ENCODE peak calls at places on chromosomes 13 and 19, in seven cellular contexts. One of them, this sample, is unnamed.

GRCh38 chr13:82747948-82748347 is 1134.3 kb downstream of the SLITRK1 start:
- DNase-seq in M059J: no peak
- DNase-seq in OCI-LY7: no peak
- DNase-seq in hepatocyte: no peak
- DNase-seq in stimulated activated naive B cell treated with anti-CD40 and anti-IgM and Interleukin-4, amounts not matched to agents 10 μg/mL and 1 μg/mL and 100 μg/mL, for 72 hours: no peak
- DNase-seq in NCI-H1105 treated with DMSO at 0.1 percent for 48 hours: no peak
- DNase-seq in stimulated activated CD8-positive, alpha-beta memory T cell treated with anti-CD3 and anti-CD28 coated beads, Interleukin-15, amount 100 ng/mL, for 4 hours: no peak
- DNase-seq in this sample: no peak

GRCh38 chr13:51832471-51833152 is 12.4 kb downstream of the TMEM272 start:
- DNase-seq in stimulated activated CD8-positive, alpha-beta memory T cell treated with anti-CD3 and anti-CD28 coated beads, Interleukin-15, amount 100 ng/mL, for 4 hours: no peak
- DNase-seq in OCI-LY7: peak
- DNase-seq in M059J: peak
- DNase-seq in hepatocyte: no peak
- DNase-seq in stimulated activated naive B cell treated with anti-CD40 and anti-IgM and Interleukin-4, amounts not matched to agents 10 μg/mL and 1 μg/mL and 100 μg/mL, for 72 hours: peak
- DNase-seq in NCI-H1105 treated with DMSO at 0.1 percent for 48 hours: no peak
- DNase-seq in this sample: peak

GRCh38 chr19:57672466-57672865 is 3.7 kb downstream of the ZSCAN4 start:
- DNase-seq in M059J: no peak
- DNase-seq in NCI-H1105 treated with DMSO at 0.1 percent for 48 hours: no peak
- DNase-seq in OCI-LY7: no peak
- DNase-seq in hepatocyte: no peak
- DNase-seq in stimulated activated CD8-positive, alpha-beta memory T cell treated with anti-CD3 and anti-CD28 coated beads, Interleukin-15, amount 100 ng/mL, for 4 hours: no peak
- DNase-seq in stimulated activated naive B cell treated with anti-CD40 and anti-IgM and Interleukin-4, amounts not matched to agents 10 μg/mL and 1 μg/mL and 100 μg/mL, for 72 hours: no peak
- DNase-seq in this sample: no peak

GRCh38 chr13:110815471-110816204 is 99.2 kb downstream of the ANKRD10 start:
- DNase-seq in hepatocyte: no peak
- DNase-seq in OCI-LY7: no peak
- DNase-seq in stimulated activated naive B cell treated with anti-CD40 and anti-IgM and Interleukin-4, amounts not matched to agents 10 μg/mL and 1 μg/mL and 100 μg/mL, for 72 hours: no peak
- DNase-seq in NCI-H1105 treated with DMSO at 0.1 percent for 48 hours: no peak
- DNase-seq in stimulated activated CD8-positive, alpha-beta memory T cell treated with anti-CD3 and anti-CD28 coated beads, Interleukin-15, amount 100 ng/mL, for 4 hours: no peak
- DNase-seq in M059J: peak
- DNase-seq in this sample: peak

GRCh38 chr13:39455534-39456175 is 147.3 kb downstream of the LHFPL6 start:
- DNase-seq in hepatocyte: no peak
- DNase-seq in stimulated activated naive B cell treated with anti-CD40 and anti-IgM and Interleukin-4, amounts not matched to agents 10 μg/mL and 1 μg/mL and 100 μg/mL, for 72 hours: no peak
- DNase-seq in stimulated activated CD8-positive, alpha-beta memory T cell treated with anti-CD3 and anti-CD28 coated beads, Interleukin-15, amount 100 ng/mL, for 4 hours: no peak
- DNase-seq in M059J: no peak
- DNase-seq in NCI-H1105 treated with DMSO at 0.1 percent for 48 hours: no peak
- DNase-seq in OCI-LY7: no peak
- DNase-seq in this sample: no peak

GRCh38 chr19:50377051-50377441 is 789 bp downstream of the NR1H2 start:
- DNase-seq in M059J: no peak
- DNase-seq in hepatocyte: no peak
- DNase-seq in stimulated activated CD8-positive, alpha-beta memory T cell treated with anti-CD3 and anti-CD28 coated beads, Interleukin-15, amount 100 ng/mL, for 4 hours: no peak
- DNase-seq in NCI-H1105 treated with DMSO at 0.1 percent for 48 hours: peak
- DNase-seq in OCI-LY7: peak
- DNase-seq in stimulated activated naive B cell treated with anti-CD40 and anti-IgM and Interleukin-4, amounts not matched to agents 10 μg/mL and 1 μg/mL and 100 μg/mL, for 72 hours: peak
- DNase-seq in this sample: no peak

GRCh38 chr13:44191103-44191502 is 182.5 kb upstream of the SERP2 start:
- DNase-seq in OCI-LY7: no peak
- DNase-seq in stimulated activated CD8-positive, alpha-beta memory T cell treated with anti-CD3 and anti-CD28 coated beads, Interleukin-15, amount 100 ng/mL, for 4 hours: no peak
- DNase-seq in M059J: no peak
- DNase-seq in NCI-H1105 treated with DMSO at 0.1 percent for 48 hours: no peak
- DNase-seq in hepatocyte: no peak
- DNase-seq in stimulated activated naive B cell treated with anti-CD40 and anti-IgM and Interleukin-4, amounts not matched to agents 10 μg/mL and 1 μg/mL and 100 μg/mL, for 72 hours: no peak
- DNase-seq in this sample: no peak

GRCh38 chr19:6414033-6414643 is 10.5 kb downstream of the KHSRP start:
- DNase-seq in M059J: no peak
- DNase-seq in stimulated activated naive B cell treated with anti-CD40 and anti-IgM and Interleukin-4, amounts not matched to agents 10 μg/mL and 1 μg/mL and 100 μg/mL, for 72 hours: no peak
- DNase-seq in OCI-LY7: no peak
- DNase-seq in stimulated activated CD8-positive, alpha-beta memory T cell treated with anti-CD3 and anti-CD28 coated beads, Interleukin-15, amount 100 ng/mL, for 4 hours: no peak
- DNase-seq in NCI-H1105 treated with DMSO at 0.1 percent for 48 hours: no peak
- DNase-seq in hepatocyte: no peak
- DNase-seq in this sample: no peak

GRCh38 chr19:40394816-40395210 is 4.8 kb upstream of the HIPK4 start:
- DNase-seq in stimulated activated CD8-positive, alpha-beta memory T cell treated with anti-CD3 and anti-CD28 coated beads, Interleukin-15, amount 100 ng/mL, for 4 hours: no peak
- DNase-seq in hepatocyte: no peak
- DNase-seq in OCI-LY7: no peak
- DNase-seq in M059J: no peak
- DNase-seq in stimulated activated naive B cell treated with anti-CD40 and anti-IgM and Interleukin-4, amounts not matched to agents 10 μg/mL and 1 μg/mL and 100 μg/mL, for 72 hours: no peak
- DNase-seq in NCI-H1105 treated with DMSO at 0.1 percent for 48 hours: no peak
- DNase-seq in this sample: no peak

GRCh38 chr13:26474286-26474685 is 83.2 kb upstream of the WASF3 start:
- DNase-seq in stimulated activated naive B cell treated with anti-CD40 and anti-IgM and Interleukin-4, amounts not matched to agents 10 μg/mL and 1 μg/mL and 100 μg/mL, for 72 hours: no peak
- DNase-seq in OCI-LY7: no peak
- DNase-seq in stimulated activated CD8-positive, alpha-beta memory T cell treated with anti-CD3 and anti-CD28 coated beads, Interleukin-15, amount 100 ng/mL, for 4 hours: no peak
- DNase-seq in M059J: no peak
- DNase-seq in hepatocyte: no peak
- DNase-seq in NCI-H1105 treated with DMSO at 0.1 percent for 48 hours: no peak
- DNase-seq in this sample: no peak

GRCh38 chr19:5967994-5968430 is 9.9 kb downstream of the RANBP3 start:
- DNase-seq in M059J: peak
- DNase-seq in NCI-H1105 treated with DMSO at 0.1 percent for 48 hours: peak
- DNase-seq in hepatocyte: peak
- DNase-seq in stimulated activated naive B cell treated with anti-CD40 and anti-IgM and Interleukin-4, amounts not matched to agents 10 μg/mL and 1 μg/mL and 100 μg/mL, for 72 hours: peak
- DNase-seq in OCI-LY7: peak
- DNase-seq in stimulated activated CD8-positive, alpha-beta memory T cell treated with anti-CD3 and anti-CD28 coated beads, Interleukin-15, amount 100 ng/mL, for 4 hours: no peak
- DNase-seq in this sample: peak

GRCh38 chr13:27423333-27423732 is 1.1 kb upstream of the GTF3A start:
- DNase-seq in OCI-LY7: no peak
- DNase-seq in stimulated activated naive B cell treated with anti-CD40 and anti-IgM and Interleukin-4, amounts not matched to agents 10 μg/mL and 1 μg/mL and 100 μg/mL, for 72 hours: no peak
- DNase-seq in hepatocyte: no peak
- DNase-seq in NCI-H1105 treated with DMSO at 0.1 percent for 48 hours: no peak
- DNase-seq in stimulated activated CD8-positive, alpha-beta memory T cell treated with anti-CD3 and anti-CD28 coated beads, Interleukin-15, amount 100 ng/mL, for 4 hours: no peak
- DNase-seq in M059J: no peak
- DNase-seq in this sample: no peak

GRCh38 chr13:33279898-33280549 is 5.5 kb downstream of the STARD13 start:
- DNase-seq in stimulated activated CD8-positive, alpha-beta memory T cell treated with anti-CD3 and anti-CD28 coated beads, Interleukin-15, amount 100 ng/mL, for 4 hours: no peak
- DNase-seq in OCI-LY7: no peak
- DNase-seq in M059J: peak
- DNase-seq in hepatocyte: peak
- DNase-seq in NCI-H1105 treated with DMSO at 0.1 percent for 48 hours: no peak
- DNase-seq in stimulated activated naive B cell treated with anti-CD40 and anti-IgM and Interleukin-4, amounts not matched to agents 10 μg/mL and 1 μg/mL and 100 μg/mL, for 72 hours: no peak
- DNase-seq in this sample: no peak

GRCh38 chr19:16125738-16126495 is 14.2 kb downstream of the RAB8A start:
- DNase-seq in stimulated activated CD8-positive, alpha-beta memory T cell treated with anti-CD3 and anti-CD28 coated beads, Interleukin-15, amount 100 ng/mL, for 4 hours: no peak
- DNase-seq in stimulated activated naive B cell treated with anti-CD40 and anti-IgM and Interleukin-4, amounts not matched to agents 10 μg/mL and 1 μg/mL and 100 μg/mL, for 72 hours: no peak
- DNase-seq in NCI-H1105 treated with DMSO at 0.1 percent for 48 hours: no peak
- DNase-seq in hepatocyte: no peak
- DNase-seq in OCI-LY7: no peak
- DNase-seq in M059J: no peak
- DNase-seq in this sample: no peak

GRCh38 chr13:86882835-86883234 is 788.3 kb upstream of the SLITRK5 start:
- DNase-seq in M059J: no peak
- DNase-seq in stimulated activated CD8-positive, alpha-beta memory T cell treated with anti-CD3 and anti-CD28 coated beads, Interleukin-15, amount 100 ng/mL, for 4 hours: no peak
- DNase-seq in hepatocyte: no peak
- DNase-seq in NCI-H1105 treated with DMSO at 0.1 percent for 48 hours: no peak
- DNase-seq in OCI-LY7: no peak
- DNase-seq in stimulated activated naive B cell treated with anti-CD40 and anti-IgM and Interleukin-4, amounts not matched to agents 10 μg/mL and 1 μg/mL and 100 μg/mL, for 72 hours: no peak
- DNase-seq in this sample: no peak

GRCh38 chr13:32164622-32165268 is 133.2 kb downstream of the FRY start:
- DNase-seq in OCI-LY7: peak
- DNase-seq in M059J: peak
- DNase-seq in NCI-H1105 treated with DMSO at 0.1 percent for 48 hours: peak
- DNase-seq in stimulated activated naive B cell treated with anti-CD40 and anti-IgM and Interleukin-4, amounts not matched to agents 10 μg/mL and 1 μg/mL and 100 μg/mL, for 72 hours: peak
- DNase-seq in hepatocyte: peak
- DNase-seq in stimulated activated CD8-positive, alpha-beta memory T cell treated with anti-CD3 and anti-CD28 coated beads, Interleukin-15, amount 100 ng/mL, for 4 hours: no peak
- DNase-seq in this sample: peak

GRCh38 chr13:79287994-79288795 is 117.9 kb downstream of the RBM26 start:
- DNase-seq in hepatocyte: no peak
- DNase-seq in M059J: no peak
- DNase-seq in OCI-LY7: no peak
- DNase-seq in stimulated activated CD8-positive, alpha-beta memory T cell treated with anti-CD3 and anti-CD28 coated beads, Interleukin-15, amount 100 ng/mL, for 4 hours: no peak
- DNase-seq in stimulated activated naive B cell treated with anti-CD40 and anti-IgM and Interleukin-4, amounts not matched to agents 10 μg/mL and 1 μg/mL and 100 μg/mL, for 72 hours: no peak
- DNase-seq in NCI-H1105 treated with DMSO at 0.1 percent for 48 hours: no peak
- DNase-seq in this sample: no peak

GRCh38 chr13:107422421-107422820 is 792.9 kb downstream of the LIG4 start:
- DNase-seq in stimulated activated naive B cell treated with anti-CD40 and anti-IgM and Interleukin-4, amounts not matched to agents 10 μg/mL and 1 μg/mL and 100 μg/mL, for 72 hours: no peak
- DNase-seq in M059J: no peak
- DNase-seq in NCI-H1105 treated with DMSO at 0.1 percent for 48 hours: no peak
- DNase-seq in stimulated activated CD8-positive, alpha-beta memory T cell treated with anti-CD3 and anti-CD28 coated beads, Interleukin-15, amount 100 ng/mL, for 4 hours: no peak
- DNase-seq in hepatocyte: no peak
- DNase-seq in OCI-LY7: no peak
- DNase-seq in this sample: no peak

GRCh38 chr19:34428549-34429285 is 536 bp downstream of the UBA2 start:
- DNase-seq in M059J: peak
- DNase-seq in stimulated activated CD8-positive, alpha-beta memory T cell treated with anti-CD3 and anti-CD28 coated beads, Interleukin-15, amount 100 ng/mL, for 4 hours: no peak
- DNase-seq in NCI-H1105 treated with DMSO at 0.1 percent for 48 hours: no peak
- DNase-seq in stimulated activated naive B cell treated with anti-CD40 and anti-IgM and Interleukin-4, amounts not matched to agents 10 μg/mL and 1 μg/mL and 100 μg/mL, for 72 hours: no peak
- DNase-seq in hepatocyte: peak
- DNase-seq in OCI-LY7: peak
- DNase-seq in this sample: peak

GRCh38 chr19:56309511-56310185 is 5.0 kb downstream of the ZSCAN5A start:
- DNase-seq in NCI-H1105 treated with DMSO at 0.1 percent for 48 hours: peak
- DNase-seq in OCI-LY7: peak
- DNase-seq in stimulated activated CD8-positive, alpha-beta memory T cell treated with anti-CD3 and anti-CD28 coated beads, Interleukin-15, amount 100 ng/mL, for 4 hours: no peak
- DNase-seq in M059J: peak
- DNase-seq in stimulated activated naive B cell treated with anti-CD40 and anti-IgM and Interleukin-4, amounts not matched to agents 10 μg/mL and 1 μg/mL and 100 μg/mL, for 72 hours: peak
- DNase-seq in hepatocyte: peak
- DNase-seq in this sample: peak

GRCh38 chr13:25463496-25463895 is 91.7 kb downstream of the ATP8A2 start:
- DNase-seq in hepatocyte: no peak
- DNase-seq in stimulated activated CD8-positive, alpha-beta memory T cell treated with anti-CD3 and anti-CD28 coated beads, Interleukin-15, amount 100 ng/mL, for 4 hours: no peak
- DNase-seq in NCI-H1105 treated with DMSO at 0.1 percent for 48 hours: no peak
- DNase-seq in OCI-LY7: no peak
- DNase-seq in stimulated activated naive B cell treated with anti-CD40 and anti-IgM and Interleukin-4, amounts not matched to agents 10 μg/mL and 1 μg/mL and 100 μg/mL, for 72 hours: no peak
- DNase-seq in M059J: peak
- DNase-seq in this sample: no peak

GRCh38 chr19:21947775-21948174 is 63.0 kb downstream of the ZNF208 start:
- DNase-seq in stimulated activated CD8-positive, alpha-beta memory T cell treated with anti-CD3 and anti-CD28 coated beads, Interleukin-15, amount 100 ng/mL, for 4 hours: no peak
- DNase-seq in stimulated activated naive B cell treated with anti-CD40 and anti-IgM and Interleukin-4, amounts not matched to agents 10 μg/mL and 1 μg/mL and 100 μg/mL, for 72 hours: no peak
- DNase-seq in M059J: no peak
- DNase-seq in NCI-H1105 treated with DMSO at 0.1 percent for 48 hours: no peak
- DNase-seq in hepatocyte: no peak
- DNase-seq in OCI-LY7: peak
- DNase-seq in this sample: peak

GRCh38 chr19:6216996-6217751 is 62.6 kb downstream of the MLLT1 start:
- DNase-seq in hepatocyte: peak
- DNase-seq in stimulated activated CD8-positive, alpha-beta memory T cell treated with anti-CD3 and anti-CD28 coated beads, Interleukin-15, amount 100 ng/mL, for 4 hours: no peak
- DNase-seq in OCI-LY7: no peak
- DNase-seq in NCI-H1105 treated with DMSO at 0.1 percent for 48 hours: peak
- DNase-seq in M059J: peak
- DNase-seq in stimulated activated naive B cell treated with anti-CD40 and anti-IgM and Interleukin-4, amounts not matched to agents 10 μg/mL and 1 μg/mL and 100 μg/mL, for 72 hours: no peak
- DNase-seq in this sample: no peak

GRCh38 chr13:47472516-47472915 is 528.6 kb downstream of the SUCLA2 start:
- DNase-seq in M059J: no peak
- DNase-seq in OCI-LY7: no peak
- DNase-seq in stimulated activated CD8-positive, alpha-beta memory T cell treated with anti-CD3 and anti-CD28 coated beads, Interleukin-15, amount 100 ng/mL, for 4 hours: no peak
- DNase-seq in hepatocyte: no peak
- DNase-seq in NCI-H1105 treated with DMSO at 0.1 percent for 48 hours: no peak
- DNase-seq in stimulated activated naive B cell treated with anti-CD40 and anti-IgM and Interleukin-4, amounts not matched to agents 10 μg/mL and 1 μg/mL and 100 μg/mL, for 72 hours: no peak
- DNase-seq in this sample: no peak

GRCh38 chr19:54420383-54421168 is 5.3 kb downstream of the TTYH1 start:
- DNase-seq in M059J: no peak
- DNase-seq in NCI-H1105 treated with DMSO at 0.1 percent for 48 hours: no peak
- DNase-seq in stimulated activated naive B cell treated with anti-CD40 and anti-IgM and Interleukin-4, amounts not matched to agents 10 μg/mL and 1 μg/mL and 100 μg/mL, for 72 hours: no peak
- DNase-seq in stimulated activated CD8-positive, alpha-beta memory T cell treated with anti-CD3 and anti-CD28 coated beads, Interleukin-15, amount 100 ng/mL, for 4 hours: no peak
- DNase-seq in hepatocyte: peak
- DNase-seq in OCI-LY7: no peak
- DNase-seq in this sample: no peak

GRCh38 chr19:6590458-6591319 is at the start of gene CD70:
- DNase-seq in stimulated activated CD8-positive, alpha-beta memory T cell treated with anti-CD3 and anti-CD28 coated beads, Interleukin-15, amount 100 ng/mL, for 4 hours: peak
- DNase-seq in OCI-LY7: peak
- DNase-seq in stimulated activated naive B cell treated with anti-CD40 and anti-IgM and Interleukin-4, amounts not matched to agents 10 μg/mL and 1 μg/mL and 100 μg/mL, for 72 hours: peak
- DNase-seq in NCI-H1105 treated with DMSO at 0.1 percent for 48 hours: no peak
- DNase-seq in hepatocyte: no peak
- DNase-seq in M059J: peak
- DNase-seq in this sample: peak

GRCh38 chr13:100513987-100514670 is 74.5 kb downstream of the GGACT start:
- DNase-seq in stimulated activated naive B cell treated with anti-CD40 and anti-IgM and Interleukin-4, amounts not matched to agents 10 μg/mL and 1 μg/mL and 100 μg/mL, for 72 hours: no peak
- DNase-seq in NCI-H1105 treated with DMSO at 0.1 percent for 48 hours: peak
- DNase-seq in OCI-LY7: no peak
- DNase-seq in M059J: peak
- DNase-seq in hepatocyte: no peak
- DNase-seq in stimulated activated CD8-positive, alpha-beta memory T cell treated with anti-CD3 and anti-CD28 coated beads, Interleukin-15, amount 100 ng/mL, for 4 hours: no peak
- DNase-seq in this sample: no peak

GRCh38 chr13:60047943-60048342 is 115.8 kb downstream of the DIAPH3 start:
- DNase-seq in M059J: peak
- DNase-seq in NCI-H1105 treated with DMSO at 0.1 percent for 48 hours: peak
- DNase-seq in stimulated activated naive B cell treated with anti-CD40 and anti-IgM and Interleukin-4, amounts not matched to agents 10 μg/mL and 1 μg/mL and 100 μg/mL, for 72 hours: no peak
- DNase-seq in OCI-LY7: no peak
- DNase-seq in stimulated activated CD8-positive, alpha-beta memory T cell treated with anti-CD3 and anti-CD28 coated beads, Interleukin-15, amount 100 ng/mL, for 4 hours: no peak
- DNase-seq in hepatocyte: no peak
- DNase-seq in this sample: no peak

GRCh38 chr13:85864963-85865530 is 65.8 kb upstream of the SLITRK6 start:
- DNase-seq in stimulated activated CD8-positive, alpha-beta memory T cell treated with anti-CD3 and anti-CD28 coated beads, Interleukin-15, amount 100 ng/mL, for 4 hours: no peak
- DNase-seq in NCI-H1105 treated with DMSO at 0.1 percent for 48 hours: no peak
- DNase-seq in M059J: peak
- DNase-seq in stimulated activated naive B cell treated with anti-CD40 and anti-IgM and Interleukin-4, amounts not matched to agents 10 μg/mL and 1 μg/mL and 100 μg/mL, for 72 hours: no peak
- DNase-seq in OCI-LY7: peak
- DNase-seq in hepatocyte: peak
- DNase-seq in this sample: peak

GRCh38 chr13:38202730-38203129 is 146.9 kb upstream of the UFM1 start:
- DNase-seq in stimulated activated CD8-positive, alpha-beta memory T cell treated with anti-CD3 and anti-CD28 coated beads, Interleukin-15, amount 100 ng/mL, for 4 hours: no peak
- DNase-seq in stimulated activated naive B cell treated with anti-CD40 and anti-IgM and Interleukin-4, amounts not matched to agents 10 μg/mL and 1 μg/mL and 100 μg/mL, for 72 hours: no peak
- DNase-seq in M059J: peak
- DNase-seq in NCI-H1105 treated with DMSO at 0.1 percent for 48 hours: no peak
- DNase-seq in hepatocyte: no peak
- DNase-seq in OCI-LY7: no peak
- DNase-seq in this sample: no peak

GRCh38 chr19:54317108-54317964 is 4.4 kb upstream of the LILRA5 start:
- DNase-seq in OCI-LY7: no peak
- DNase-seq in NCI-H1105 treated with DMSO at 0.1 percent for 48 hours: no peak
- DNase-seq in stimulated activated naive B cell treated with anti-CD40 and anti-IgM and Interleukin-4, amounts not matched to agents 10 μg/mL and 1 μg/mL and 100 μg/mL, for 72 hours: no peak
- DNase-seq in M059J: no peak
- DNase-seq in hepatocyte: no peak
- DNase-seq in stimulated activated CD8-positive, alpha-beta memory T cell treated with anti-CD3 and anti-CD28 coated beads, Interleukin-15, amount 100 ng/mL, for 4 hours: no peak
- DNase-seq in this sample: no peak

GRCh38 chr13:80363890-80364503 is 23.1 kb upstream of the SPRY2 start:
- DNase-seq in stimulated activated naive B cell treated with anti-CD40 and anti-IgM and Interleukin-4, amounts not matched to agents 10 μg/mL and 1 μg/mL and 100 μg/mL, for 72 hours: no peak
- DNase-seq in OCI-LY7: peak
- DNase-seq in stimulated activated CD8-positive, alpha-beta memory T cell treated with anti-CD3 and anti-CD28 coated beads, Interleukin-15, amount 100 ng/mL, for 4 hours: no peak
- DNase-seq in hepatocyte: peak
- DNase-seq in NCI-H1105 treated with DMSO at 0.1 percent for 48 hours: peak
- DNase-seq in M059J: peak
- DNase-seq in this sample: peak

GRCh38 chr13:66410314-66410713 is 819.8 kb downstream of the PCDH9 start:
- DNase-seq in NCI-H1105 treated with DMSO at 0.1 percent for 48 hours: no peak
- DNase-seq in OCI-LY7: no peak
- DNase-seq in stimulated activated CD8-positive, alpha-beta memory T cell treated with anti-CD3 and anti-CD28 coated beads, Interleukin-15, amount 100 ng/mL, for 4 hours: no peak
- DNase-seq in hepatocyte: no peak
- DNase-seq in stimulated activated naive B cell treated with anti-CD40 and anti-IgM and Interleukin-4, amounts not matched to agents 10 μg/mL and 1 μg/mL and 100 μg/mL, for 72 hours: no peak
- DNase-seq in M059J: no peak
- DNase-seq in this sample: no peak

GRCh38 chr13:113351514-113352026 is 12.4 kb downstream of the GRTP1 start:
- DNase-seq in stimulated activated naive B cell treated with anti-CD40 and anti-IgM and Interleukin-4, amounts not matched to agents 10 μg/mL and 1 μg/mL and 100 μg/mL, for 72 hours: no peak
- DNase-seq in hepatocyte: no peak
- DNase-seq in OCI-LY7: no peak
- DNase-seq in stimulated activated CD8-positive, alpha-beta memory T cell treated with anti-CD3 and anti-CD28 coated beads, Interleukin-15, amount 100 ng/mL, for 4 hours: no peak
- DNase-seq in M059J: no peak
- DNase-seq in NCI-H1105 treated with DMSO at 0.1 percent for 48 hours: no peak
- DNase-seq in this sample: no peak

GRCh38 chr13:107466326-107466725 is 749.0 kb downstream of the LIG4 start:
- DNase-seq in stimulated activated CD8-positive, alpha-beta memory T cell treated with anti-CD3 and anti-CD28 coated beads, Interleukin-15, amount 100 ng/mL, for 4 hours: no peak
- DNase-seq in OCI-LY7: no peak
- DNase-seq in M059J: peak
- DNase-seq in stimulated activated naive B cell treated with anti-CD40 and anti-IgM and Interleukin-4, amounts not matched to agents 10 μg/mL and 1 μg/mL and 100 μg/mL, for 72 hours: no peak
- DNase-seq in hepatocyte: peak
- DNase-seq in NCI-H1105 treated with DMSO at 0.1 percent for 48 hours: no peak
- DNase-seq in this sample: no peak

GRCh38 chr19:47049307-47049700 is 880 bp upstream of the TMEM160 start:
- DNase-seq in stimulated activated CD8-positive, alpha-beta memory T cell treated with anti-CD3 and anti-CD28 coated beads, Interleukin-15, amount 100 ng/mL, for 4 hours: no peak
- DNase-seq in NCI-H1105 treated with DMSO at 0.1 percent for 48 hours: no peak
- DNase-seq in OCI-LY7: no peak
- DNase-seq in stimulated activated naive B cell treated with anti-CD40 and anti-IgM and Interleukin-4, amounts not matched to agents 10 μg/mL and 1 μg/mL and 100 μg/mL, for 72 hours: no peak
- DNase-seq in hepatocyte: peak
- DNase-seq in M059J: peak
- DNase-seq in this sample: no peak

GRCh38 chr19:15101479-15102082 is 5.6 kb upstream of the SYDE1 start:
- DNase-seq in OCI-LY7: peak
- DNase-seq in M059J: peak
- DNase-seq in hepatocyte: peak
- DNase-seq in stimulated activated naive B cell treated with anti-CD40 and anti-IgM and Interleukin-4, amounts not matched to agents 10 μg/mL and 1 μg/mL and 100 μg/mL, for 72 hours: no peak
- DNase-seq in NCI-H1105 treated with DMSO at 0.1 percent for 48 hours: peak
- DNase-seq in stimulated activated CD8-positive, alpha-beta memory T cell treated with anti-CD3 and anti-CD28 coated beads, Interleukin-15, amount 100 ng/mL, for 4 hours: no peak
- DNase-seq in this sample: peak